ENCODE peak calls at places on chromosomes 6 and 20, in six cellular contexts. D, C, O, S, U and Q are unnamed samples.

GRCh38 chr20:24529032-24529431 is 59.6 kb downstream of the SYNDIG1 start:
- DNase-seq in D (no peak), C (no peak), O (no peak), S (no peak), U (no peak), Q (no peak)

GRCh38 chr6:4466769-4467480 is 309.3 kb upstream of the CDYL start:
- DNase-seq in D (no peak), C (no peak), O (no peak), S (no peak), U (no peak), Q (no peak)

GRCh38 chr20:17835941-17836861 is 132.4 kb downstream of the SNX5 start:
- DNase-seq in D (no peak), C (peak), O (no peak), S (no peak), U (peak), Q (no peak)

GRCh38 chr6:113855500-113856010 is 1.6 kb upstream of the MARCKS start:
- DNase-seq in D (no peak), C (peak), O (peak), S (no peak), U (peak), Q (no peak)

GRCh38 chr6:138310294-138310693 is 67.4 kb upstream of the SMIM28 start:
- DNase-seq in D (no peak), C (no peak), O (no peak), S (no peak), U (no peak), Q (no peak)

GRCh38 chr6:17890309-17890708 is 97.1 kb downstream of the KIF13A start:
- DNase-seq in D (no peak), C (no peak), O (no peak), S (no peak), U (no peak), Q (no peak)

GRCh38 chr6:75101896-75102680 is 103.8 kb downstream of the COL12A1 start:
- DNase-seq in D (no peak), C (peak), O (no peak), S (peak), U (peak), Q (no peak)

GRCh38 chr20:43974665-43975064 is 60.0 kb downstream of the TOX2 start:
- DNase-seq in D (no peak), C (no peak), O (no peak), S (no peak), U (no peak), Q (no peak)

GRCh38 chr20:50389437-50389807 is 120.8 kb upstream of the PTPN1 start:
- DNase-seq in D (no peak), C (no peak), O (no peak), S (no peak), U (no peak), Q (no peak)

GRCh38 chr20:49712918-49713778 is 530 bp downstream of the B4GALT5 start:
- DNase-seq in D (no peak), C (peak), O (peak), S (no peak), U (no peak), Q (peak)

GRCh38 chr6:77457720-77458349 is 5.5 kb downstream of the HTR1B start:
- DNase-seq in D (no peak), C (peak), O (peak), S (peak), U (peak), Q (peak)

GRCh38 chr20:31822421-31823330 is 3.5 kb downstream of the MYLK2 start:
- DNase-seq in D (peak), C (peak), O (peak), S (peak), U (peak), Q (peak)
- H3K4me3 ChIP-seq in D (no peak), C (no peak), O (peak), S (no peak), U (no peak), Q (no peak)

GRCh38 chr6:36604090-36605060 is 10.2 kb downstream of the SRSF3 start:
- DNase-seq in D (no peak), C (no peak), O (no peak), S (no peak), U (no peak), Q (no peak)

GRCh38 chr6:36603222-36604089 is 9.3 kb downstream of the SRSF3 start:
- DNase-seq in D (no peak), C (no peak), O (no peak), S (no peak), U (no peak), Q (no peak)

GRCh38 chr6:36607782-36608386 is 13.7 kb downstream of the SRSF3 start:
- DNase-seq in D (no peak), C (no peak), O (no peak), S (no peak), U (no peak), Q (no peak)

GRCh38 chr6:36605102-36605501 is 10.9 kb downstream of the SRSF3 start:
- DNase-seq in D (no peak), C (no peak), O (no peak), S (no peak), U (no peak), Q (no peak)

DNA sequence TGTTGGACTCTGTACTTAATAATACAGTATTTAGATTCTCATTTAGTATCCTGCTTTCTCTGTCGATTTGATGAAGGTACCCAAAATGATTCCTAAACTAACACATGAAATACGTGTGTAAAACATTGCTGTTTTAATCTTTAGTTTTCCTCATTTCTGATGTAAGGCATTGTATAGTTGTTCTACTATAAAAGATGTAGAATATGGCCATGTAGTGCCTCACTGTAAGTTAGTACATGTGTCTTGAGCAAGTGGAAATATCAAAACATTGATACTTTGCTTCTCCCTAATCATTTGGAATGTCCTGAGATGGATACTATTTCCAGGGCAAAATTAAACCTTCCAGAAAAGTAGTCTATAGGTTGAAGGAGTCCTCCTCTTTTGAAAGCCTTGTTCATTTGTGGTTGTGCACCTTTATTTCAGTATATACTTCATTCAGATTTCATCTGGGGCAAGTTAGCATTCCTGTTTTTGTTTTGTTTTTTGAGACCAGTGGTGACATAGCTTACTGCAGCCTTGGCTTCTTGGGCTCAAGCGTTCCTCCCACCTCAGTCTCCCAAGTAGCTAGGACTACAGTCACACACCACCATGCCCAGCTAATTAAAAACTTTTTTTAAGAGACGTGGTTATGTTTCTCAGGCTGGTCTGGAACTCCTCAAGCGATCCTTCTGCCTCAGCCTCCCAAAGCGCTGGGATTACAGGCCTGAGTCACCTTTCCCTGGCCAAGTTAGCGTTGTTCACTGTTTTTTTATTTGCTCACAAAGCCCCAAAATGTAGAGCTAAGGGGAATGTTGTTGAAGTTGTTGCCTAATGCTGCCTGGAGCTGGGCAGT is 11.6 kb downstream of the SRSF3 start:
- DNase-seq in D (no peak), C (no peak), O (no peak), S (no peak), U (peak), Q (no peak)
- H3K4me3 ChIP-seq in D (no peak), C (no peak), O (no peak), S (no peak), U (no peak), Q (no peak)

DNA sequence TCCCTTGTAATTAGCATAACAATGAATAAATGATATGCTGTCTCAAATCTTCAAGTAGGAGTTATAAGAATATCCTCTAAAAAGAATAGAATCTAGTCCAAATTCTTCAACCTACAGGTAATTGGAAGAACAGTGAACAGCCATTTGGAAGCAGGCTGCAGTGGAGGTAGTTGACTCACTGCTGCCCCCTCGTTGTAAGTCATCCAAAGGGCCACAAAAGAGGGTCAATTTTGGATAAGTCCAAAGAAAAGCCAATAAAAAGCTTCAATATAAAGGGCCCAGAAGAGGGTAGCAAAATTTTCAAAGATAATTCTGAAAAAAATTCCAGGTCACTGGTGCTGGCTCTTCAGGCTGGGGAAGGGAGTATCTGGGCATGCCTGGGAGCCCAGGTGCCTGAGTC is 60.8 kb upstream of the SSTR4 start:
- DNase-seq in D (no peak), C (no peak), O (no peak), S (peak), U (peak), Q (no peak)
- H3K4me3 ChIP-seq in D (no peak), C (no peak), O (no peak), S (no peak), U (no peak), Q (no peak)

GRCh38 chr6:170436209-170436809 is 116.8 kb downstream of the PSMB1 start:
- DNase-seq in D (no peak), C (no peak), O (no peak), S (no peak), U (no peak), Q (no peak)

GRCh38 chr6:170438861-170439260 is 114.2 kb downstream of the PSMB1 start:
- DNase-seq in D (no peak), C (no peak), O (no peak), S (no peak), U (no peak), Q (no peak)

GRCh38 chr6:170438402-170438753 is 114.7 kb downstream of the PSMB1 start:
- DNase-seq in D (no peak), C (peak), O (peak), S (peak), U (peak), Q (no peak)

GRCh38 chr6:170439366-170440351 is 113.4 kb downstream of the PSMB1 start:
- DNase-seq in D (no peak), C (peak), O (no peak), S (peak), U (no peak), Q (no peak)

GRCh38 chr6:170437719-170438401 is 115.2 kb downstream of the PSMB1 start:
- DNase-seq in D (no peak), C (peak), O (no peak), S (no peak), U (peak), Q (no peak)
- H3K4me3 ChIP-seq in D (no peak), C (no peak), O (peak), S (no peak), U (peak), Q (no peak)

GRCh38 chr20:35174458-35175216 is 2.8 kb downstream of the PROCR start:
- DNase-seq in D (no peak), C (no peak), O (no peak), S (no peak), U (peak), Q (peak)

GRCh38 chr20:35171438-35171752 is 477 bp upstream of the PROCR start:
- DNase-seq in D (no peak), C (no peak), O (no peak), S (no peak), U (no peak), Q (no peak)

GRCh38 chr20:35171753-35172433 is at the start of gene PROCR:
- DNase-seq in D (no peak), C (peak), O (peak), S (peak), U (peak), Q (peak)

GRCh38 chr20:35172434-35172806 is 548 bp downstream of the PROCR start:
- DNase-seq in D (no peak), C (no peak), O (no peak), S (no peak), U (peak), Q (no peak)

GRCh38 chr20:35173576-35174192 is 1.8 kb downstream of the PROCR start:
- DNase-seq in D (no peak), C (no peak), O (no peak), S (no peak), U (peak), Q (no peak)
- H3K4me3 ChIP-seq in D (no peak), C (no peak), O (peak), S (no peak), U (no peak), Q (no peak)

DNA sequence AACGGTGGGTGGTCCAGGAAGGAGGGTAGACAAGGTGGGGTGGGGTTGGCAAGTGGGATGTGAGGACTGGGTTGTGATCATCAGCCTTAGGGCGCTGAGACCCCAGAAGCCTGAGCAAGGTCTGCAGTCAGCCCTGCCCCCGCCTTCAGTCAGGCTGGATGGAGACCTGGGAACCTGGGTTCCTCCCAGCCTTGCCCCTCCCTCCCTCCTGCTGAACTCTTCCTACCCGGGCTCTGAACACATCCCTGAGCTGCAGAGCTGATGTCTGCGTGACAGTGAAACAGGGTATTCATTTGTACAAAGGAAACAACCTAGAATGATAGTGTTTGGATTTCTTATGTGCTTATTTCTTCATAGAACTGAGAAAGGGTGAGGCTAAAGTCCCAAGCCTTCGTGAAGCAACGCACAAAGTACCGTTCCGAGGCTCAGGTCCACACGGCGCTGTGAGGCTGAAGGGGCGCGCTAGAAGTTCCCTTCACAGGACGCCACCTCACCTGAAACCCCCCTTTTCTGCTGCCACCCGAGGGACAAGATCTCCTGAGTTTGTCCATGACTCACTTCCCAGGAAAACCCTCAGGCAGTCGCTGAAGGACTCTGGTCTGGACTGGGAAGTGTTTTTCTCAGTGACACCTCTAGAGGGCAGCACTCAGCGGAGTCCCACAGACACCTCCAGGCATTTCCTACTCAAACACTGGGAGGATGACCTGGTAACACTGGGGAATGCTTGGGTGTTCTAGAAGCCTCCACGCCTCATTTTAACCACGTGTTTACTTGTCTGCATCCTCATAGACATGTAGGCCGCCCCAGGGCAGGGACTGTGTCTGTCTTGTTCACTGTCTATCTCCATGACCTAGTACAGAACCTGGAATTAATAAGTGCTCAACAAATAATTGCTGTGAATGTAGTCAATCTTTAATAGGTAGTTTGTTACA is 1.2 kb downstream of the GSTA5 start:
- DNase-seq in D (peak), C (peak), O (peak), S (peak), U (peak), Q (peak)
- H3K4me3 ChIP-seq in D (no peak), C (no peak), O (peak), S (no peak), U (no peak), Q (no peak)

GRCh38 chr6:1607236-1607556 is 2.5 kb upstream of the FOXC1 start:
- DNase-seq in D (no peak), C (no peak), O (no peak), S (no peak), U (no peak), Q (no peak)

GRCh38 chr6:1607557-1608221 is 2.0 kb upstream of the FOXC1 start:
- DNase-seq in D (no peak), C (no peak), O (no peak), S (no peak), U (peak), Q (no peak)

GRCh38 chr6:1609662-1610496 is at the start of gene FOXC1:
- DNase-seq in D (no peak), C (peak), O (peak), S (peak), U (peak), Q (no peak)

GRCh38 chr6:1608976-1609661 is 596 bp upstream of the FOXC1 start:
- DNase-seq in D (no peak), C (peak), O (no peak), S (no peak), U (peak), Q (no peak)

DNA sequence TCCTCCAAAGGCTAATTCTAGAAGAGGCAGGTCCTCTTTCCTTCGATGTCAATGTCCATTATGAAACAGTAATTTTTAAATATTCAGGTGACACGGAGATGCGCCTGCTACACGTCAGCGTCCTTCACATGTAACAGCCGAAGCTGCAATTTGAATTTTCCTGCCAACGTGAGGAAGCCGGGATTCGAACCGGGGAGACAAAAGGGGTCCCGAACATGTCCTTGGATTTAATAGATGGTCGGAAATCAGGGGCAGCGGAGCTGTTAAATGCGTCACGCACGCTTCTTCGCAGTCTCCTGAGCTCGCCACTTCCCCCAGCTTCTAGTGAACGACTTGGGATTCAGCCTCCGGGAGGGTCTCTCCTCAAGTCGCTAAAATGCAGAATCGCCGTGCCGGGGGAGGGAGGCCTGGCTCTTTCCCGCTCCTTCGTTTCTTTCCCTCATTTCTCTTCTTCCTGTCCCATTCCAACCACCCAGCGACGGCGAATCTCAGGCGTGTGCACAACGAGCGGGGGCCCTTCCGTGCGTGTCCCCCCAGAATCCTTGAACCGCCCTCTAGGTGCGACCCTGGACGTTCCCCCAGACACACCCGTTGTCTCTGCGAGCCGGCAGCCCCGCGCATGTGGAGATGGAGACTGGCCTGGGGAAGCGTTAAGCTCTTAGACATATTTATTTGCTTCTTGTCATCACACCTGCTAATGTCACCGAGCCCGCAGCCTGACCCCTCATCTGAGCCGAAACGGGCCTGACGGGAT is 1.3 kb upstream of the FOXC1 start:
- DNase-seq in D (no peak), C (no peak), O (no peak), S (no peak), U (peak), Q (no peak)
- H3K4me3 ChIP-seq in D (no peak), C (no peak), O (peak), S (no peak), U (no peak), Q (no peak)